ENCODE peak calls at places on chromosome 17, in seven cellular contexts. One of them, this sample, is unnamed. For H3K4me1, the result is how much of the 10 kb centered on the place peaks cover.

GRCh38 chr17:77778636-77779524 is 179.6 kb upstream of the TNRC6C start:
- DNase-seq in transverse colon: peak
- DNase-seq in DND-41: no peak
- DNase-seq in H9: no peak
- DNase-seq in psoas muscle: peak
- DNase-seq in fibroblast of lung: no peak
- DNase-seq in endodermal cell: no peak
- DNase-seq in this sample: no peak

GRCh38 chr17:7383742-7384488 is 3.0 kb downstream of the TNK1 start:
- DNase-seq in transverse colon: peak
- DNase-seq in DND-41: peak
- DNase-seq in H9: peak
- DNase-seq in psoas muscle: peak
- DNase-seq in fibroblast of lung: no peak
- DNase-seq in endodermal cell: peak
- DNase-seq in this sample: peak

GRCh38 chr17:64741924-64742670 is 80.0 kb upstream of the SMURF2 start:
- DNase-seq in transverse colon: peak
- DNase-seq in DND-41: no peak
- DNase-seq in H9: no peak
- DNase-seq in psoas muscle: peak
- DNase-seq in fibroblast of lung: peak
- DNase-seq in endodermal cell: peak
- DNase-seq in this sample: no peak

GRCh38 chr17:17934796-17935195 is 37.4 kb downstream of the TOM1L2 start:
- DNase-seq in transverse colon: no peak
- DNase-seq in DND-41: no peak
- DNase-seq in H9: no peak
- DNase-seq in psoas muscle: no peak
- DNase-seq in fibroblast of lung: no peak
- DNase-seq in endodermal cell: no peak
- DNase-seq in this sample: no peak

GRCh38 chr17:17689312-17689711 is 8.1 kb downstream of the RAI1 start:
- DNase-seq in transverse colon: no peak
- DNase-seq in DND-41: no peak
- DNase-seq in H9: no peak
- DNase-seq in psoas muscle: no peak
- DNase-seq in fibroblast of lung: no peak
- DNase-seq in endodermal cell: no peak
- DNase-seq in this sample: no peak

GRCh38 chr17:60435244-60436170 is 13.2 kb downstream of the CHCT1 start:
- DNase-seq in transverse colon: peak
- DNase-seq in DND-41: peak
- DNase-seq in H9: peak
- DNase-seq in psoas muscle: peak
- DNase-seq in fibroblast of lung: peak
- DNase-seq in endodermal cell: peak
- DNase-seq in this sample: peak

GRCh38 chr17:33046361-33047255 is 55.0 kb downstream of the SPACA3 start:
- DNase-seq in transverse colon: no peak
- DNase-seq in DND-41: no peak
- DNase-seq in H9: no peak
- DNase-seq in psoas muscle: no peak
- DNase-seq in fibroblast of lung: no peak
- DNase-seq in endodermal cell: peak
- DNase-seq in this sample: no peak

GRCh38 chr17:10557422-10557821 is 8.0 kb upstream of the MYH2 start:
- DNase-seq in transverse colon: no peak
- DNase-seq in DND-41: no peak
- DNase-seq in H9: no peak
- DNase-seq in psoas muscle: no peak
- DNase-seq in fibroblast of lung: no peak
- DNase-seq in endodermal cell: no peak
- DNase-seq in this sample: no peak

GRCh38 chr17:62692721-62693431 is 65.4 kb downstream of the MRC2 start:
- DNase-seq in transverse colon: no peak
- DNase-seq in DND-41: no peak
- DNase-seq in H9: peak
- DNase-seq in psoas muscle: peak
- DNase-seq in fibroblast of lung: peak
- DNase-seq in endodermal cell: peak
- DNase-seq in this sample: no peak

GRCh38 chr17:732788-733720 is 658 bp downstream of the TLCD3A start:
- DNase-seq in transverse colon: peak
- DNase-seq in DND-41: no peak
- DNase-seq in H9: no peak
- DNase-seq in psoas muscle: peak
- DNase-seq in fibroblast of lung: peak
- DNase-seq in endodermal cell: peak
- DNase-seq in this sample: no peak

GRCh38 chr17:5499790-5500189 is 13.4 kb downstream of the MIS12 start:
- DNase-seq in transverse colon: no peak
- DNase-seq in DND-41: no peak
- DNase-seq in H9: peak
- DNase-seq in psoas muscle: no peak
- DNase-seq in fibroblast of lung: no peak
- DNase-seq in endodermal cell: peak
- DNase-seq in this sample: no peak

GRCh38 chr17:58200024-58200633 is 7.6 kb downstream of the EPX start:
- DNase-seq in transverse colon: peak
- DNase-seq in DND-41: peak
- DNase-seq in H9: peak
- DNase-seq in psoas muscle: peak
- DNase-seq in fibroblast of lung: peak
- DNase-seq in endodermal cell: peak
- DNase-seq in this sample: peak

GRCh38 chr17:82489117-82489516 is 30.4 kb upstream of the FOXK2 start:
- DNase-seq in transverse colon: no peak
- DNase-seq in DND-41: no peak
- DNase-seq in H9: no peak
- DNase-seq in psoas muscle: peak
- DNase-seq in fibroblast of lung: peak
- DNase-seq in endodermal cell: no peak
- DNase-seq in this sample: no peak

GRCh38 chr17:49015924-49016774 is 19.0 kb downstream of the IGF2BP1 start:
- DNase-seq in transverse colon: no peak
- DNase-seq in DND-41: no peak
- DNase-seq in H9: peak
- DNase-seq in psoas muscle: no peak
- DNase-seq in fibroblast of lung: peak
- DNase-seq in endodermal cell: peak
- DNase-seq in this sample: no peak

GRCh38 chr17:16930571-16931317 is 41.2 kb downstream of the TNFRSF13B start:
- DNase-seq in transverse colon: no peak
- DNase-seq in DND-41: no peak
- DNase-seq in H9: no peak
- DNase-seq in psoas muscle: no peak
- DNase-seq in fibroblast of lung: no peak
- DNase-seq in endodermal cell: no peak
- DNase-seq in this sample: no peak

GRCh38 chr17:31392856-31393748 is 1.6 kb downstream of the RAB11FIP4 start:
- DNase-seq in transverse colon: no peak
- DNase-seq in DND-41: no peak
- DNase-seq in H9: peak
- DNase-seq in psoas muscle: no peak
- DNase-seq in fibroblast of lung: no peak
- DNase-seq in endodermal cell: peak
- DNase-seq in this sample: no peak

GRCh38 chr17:77319211-77320031 is 178.7 kb downstream of the SEC14L1 start:
- DNase-seq in transverse colon: peak
- DNase-seq in DND-41: peak
- DNase-seq in H9: peak
- DNase-seq in psoas muscle: peak
- DNase-seq in fibroblast of lung: peak
- DNase-seq in endodermal cell: peak
- DNase-seq in this sample: peak

GRCh38 chr17:57868007-57868774 is 18.3 kb upstream of the MRPS23 start:
- DNase-seq in transverse colon: peak
- DNase-seq in DND-41: peak
- DNase-seq in H9: peak
- DNase-seq in psoas muscle: peak
- DNase-seq in fibroblast of lung: peak
- DNase-seq in endodermal cell: peak
- DNase-seq in this sample: no peak

GRCh38 chr17:2179615-2180295 is 123.8 kb downstream of the SMG6 start:
- DNase-seq in transverse colon: peak
- DNase-seq in DND-41: no peak
- DNase-seq in H9: no peak
- DNase-seq in psoas muscle: peak
- DNase-seq in fibroblast of lung: peak
- DNase-seq in endodermal cell: no peak
- DNase-seq in this sample: no peak

DNA sequence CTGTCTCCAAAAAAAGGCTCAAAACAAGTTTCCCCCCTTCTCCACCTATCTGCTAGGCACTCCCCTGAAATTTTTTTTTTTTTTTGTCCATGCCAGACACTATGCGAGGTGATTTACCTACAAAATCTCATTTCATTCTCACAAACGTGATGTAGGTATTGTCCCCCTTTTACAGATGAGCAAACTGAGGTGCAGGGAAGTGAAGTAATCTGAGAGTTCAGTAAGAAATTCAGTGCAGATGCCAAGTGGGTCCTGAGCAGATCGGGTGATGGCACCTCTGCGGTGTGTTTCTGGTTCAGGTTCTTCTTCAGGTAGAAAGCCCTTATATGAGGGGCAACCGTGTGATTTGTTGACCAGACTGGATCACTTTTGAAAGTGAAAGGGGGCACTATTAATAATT is 9.7 kb downstream of the TBKBP1 start:
- DNase-seq in transverse colon: no peak
- DNase-seq in DND-41: no peak
- DNase-seq in H9: no peak
- DNase-seq in psoas muscle: no peak
- DNase-seq in fibroblast of lung: no peak
- DNase-seq in endodermal cell: no peak
- DNase-seq in this sample: no peak
- H3K4me1 ChIP-seq in transverse colon: under half
- H3K4me1 ChIP-seq in DND-41: under half
- H3K4me1 ChIP-seq in H9: under half
- H3K4me1 ChIP-seq in psoas muscle: under half
- H3K4me1 ChIP-seq in fibroblast of lung: under half
- H3K4me1 ChIP-seq in endodermal cell: under half
- H3K4me1 ChIP-seq in this sample: half or more

DNA sequence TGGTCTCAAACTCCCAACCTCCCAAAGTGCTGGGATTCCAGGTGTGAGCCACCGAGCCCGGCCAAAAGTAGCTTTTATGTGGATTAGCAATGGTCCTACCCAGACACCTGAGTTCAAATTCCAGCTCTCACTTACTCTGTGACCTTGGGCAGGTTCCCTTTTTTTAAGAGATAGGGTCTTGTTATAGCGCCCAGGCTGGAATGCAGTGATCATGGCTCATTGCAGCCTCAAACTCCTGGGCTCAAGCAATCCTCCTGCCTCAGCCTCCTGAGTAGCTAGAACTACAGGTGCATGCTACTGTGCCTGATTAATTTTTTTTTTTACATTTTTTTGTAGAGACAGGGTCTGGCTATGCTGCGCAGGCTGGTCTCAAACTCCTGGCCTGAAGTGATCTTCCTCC is 16.6 kb downstream of the HDAC5 start:
- DNase-seq in transverse colon: no peak
- DNase-seq in DND-41: no peak
- DNase-seq in H9: no peak
- DNase-seq in psoas muscle: no peak
- DNase-seq in fibroblast of lung: no peak
- DNase-seq in endodermal cell: no peak
- DNase-seq in this sample: no peak
- H3K4me1 ChIP-seq in transverse colon: half or more
- H3K4me1 ChIP-seq in DND-41: under half
- H3K4me1 ChIP-seq in H9: under half
- H3K4me1 ChIP-seq in psoas muscle: half or more
- H3K4me1 ChIP-seq in fibroblast of lung: under half
- H3K4me1 ChIP-seq in endodermal cell: under half
- H3K4me1 ChIP-seq in this sample: under half

DNA sequence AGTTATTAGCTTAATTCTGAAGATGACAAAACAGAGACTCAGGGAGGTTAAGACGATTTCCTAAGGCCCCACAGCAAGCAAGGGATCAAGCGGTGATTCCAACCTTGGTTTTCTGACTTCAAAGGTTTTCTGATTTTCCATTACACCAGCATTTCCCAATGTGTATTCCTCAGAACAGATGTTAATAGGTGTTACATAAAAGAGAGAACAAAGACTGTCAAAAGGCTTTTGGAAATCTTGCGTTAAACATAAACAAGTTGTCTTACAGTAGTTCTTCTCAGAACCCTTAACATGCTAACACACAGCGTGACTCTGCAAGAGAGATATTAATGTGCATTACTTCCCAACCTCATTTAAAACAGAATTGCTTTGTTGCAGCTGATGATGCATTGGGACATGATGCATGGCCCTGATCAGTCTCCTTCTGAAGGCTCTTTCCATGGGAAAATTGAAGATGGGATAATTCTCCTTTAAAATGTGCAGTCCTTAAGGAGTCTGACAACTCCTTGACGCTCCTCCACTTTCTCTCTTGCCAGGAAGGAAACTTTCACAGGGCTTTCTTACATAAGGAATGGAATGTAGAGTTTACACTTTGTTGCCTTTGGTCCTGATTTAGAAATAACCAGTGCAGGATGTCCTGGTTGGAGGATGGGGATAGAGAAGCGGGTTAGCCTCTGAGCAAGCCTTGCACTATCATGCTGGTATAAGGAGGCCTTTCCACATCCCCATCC is 21.5 kb upstream of the MMD start:
- DNase-seq in transverse colon: no peak
- DNase-seq in DND-41: no peak
- DNase-seq in H9: no peak
- DNase-seq in psoas muscle: no peak
- DNase-seq in fibroblast of lung: peak
- DNase-seq in endodermal cell: no peak
- DNase-seq in this sample: no peak
- H3K4me1 ChIP-seq in transverse colon: under half
- H3K4me1 ChIP-seq in DND-41: under half
- H3K4me1 ChIP-seq in H9: under half
- H3K4me1 ChIP-seq in psoas muscle: under half
- H3K4me1 ChIP-seq in fibroblast of lung: under half
- H3K4me1 ChIP-seq in endodermal cell: under half
- H3K4me1 ChIP-seq in this sample: under half

GRCh38 chr17:42402121-42402516 is 13.9 kb upstream of the STAT3 start:
- DNase-seq in transverse colon: peak
- DNase-seq in DND-41: no peak
- DNase-seq in H9: no peak
- DNase-seq in psoas muscle: no peak
- DNase-seq in fibroblast of lung: no peak
- DNase-seq in endodermal cell: no peak
- DNase-seq in this sample: no peak

GRCh38 chr17:42405963-42406495 is 17.0 kb downstream of the CAVIN1 start:
- DNase-seq in transverse colon: peak
- DNase-seq in DND-41: peak
- DNase-seq in H9: peak
- DNase-seq in psoas muscle: peak
- DNase-seq in fibroblast of lung: peak
- DNase-seq in endodermal cell: peak
- DNase-seq in this sample: peak

GRCh38 chr17:42404326-42405055 is 16.2 kb upstream of the STAT3 start:
- DNase-seq in transverse colon: no peak
- DNase-seq in DND-41: no peak
- DNase-seq in H9: no peak
- DNase-seq in psoas muscle: no peak
- DNase-seq in fibroblast of lung: no peak
- DNase-seq in endodermal cell: no peak
- DNase-seq in this sample: no peak

GRCh38 chr17:42405076-42405475 is 16.8 kb upstream of the STAT3 start:
- DNase-seq in transverse colon: no peak
- DNase-seq in DND-41: no peak
- DNase-seq in H9: no peak
- DNase-seq in psoas muscle: no peak
- DNase-seq in fibroblast of lung: no peak
- DNase-seq in endodermal cell: peak
- DNase-seq in this sample: no peak

GRCh38 chr17:42403150-42403549 is 14.9 kb upstream of the STAT3 start:
- DNase-seq in transverse colon: peak
- DNase-seq in DND-41: peak
- DNase-seq in H9: peak
- DNase-seq in psoas muscle: no peak
- DNase-seq in fibroblast of lung: no peak
- DNase-seq in endodermal cell: peak
- DNase-seq in this sample: no peak
- H3K4me1 ChIP-seq in transverse colon: half or more
- H3K4me1 ChIP-seq in DND-41: under half
- H3K4me1 ChIP-seq in H9: under half
- H3K4me1 ChIP-seq in psoas muscle: under half
- H3K4me1 ChIP-seq in fibroblast of lung: under half
- H3K4me1 ChIP-seq in endodermal cell: under half
- H3K4me1 ChIP-seq in this sample: under half